ENCODE peak calls at places on chromosome 19, in four cellular contexts. U is prostate gland; E is stimulated activated CD4-positive, alpha-beta T cell treated with anti-CD3 and anti-CD28 coated beads, TNF-alpha, amount 100 ng/mL, for 4 hours; W is BE2C. O is an unnamed sample.

GRCh38 chr19:11964496-11964857 is 363 bp upstream of the ZNF763 start:
- DNase-seq in W (peak), U (peak), E (no peak), O (no peak)

GRCh38 chr19:2308114-2308556 is at the start of gene LINGO3:
- DNase-seq in U (no peak), E (no peak), W (peak), O (no peak)

GRCh38 chr19:48445256-48445605 is 552 bp upstream of the GRWD1 start:
- DNase-seq in W (peak), U (peak), E (no peak), O (peak)

GRCh38 chr19:40599331-40600085 is 1.7 kb upstream of the LTBP4 start:
- DNase-seq in W (no peak), U (no peak), E (no peak), O (peak)

GRCh38 chr19:16204005-16204294 is 6.2 kb downstream of the AP1M1 start:
- DNase-seq in W (no peak), E (no peak), U (no peak), O (no peak)

GRCh38 chr19:34269968-34270621 is 15.7 kb downstream of the GARRE1 start:
- DNase-seq in U (no peak), W (no peak), E (peak), O (peak)

GRCh38 chr19:54162241-54162805 is 2.8 kb upstream of the LENG1 start:
- DNase-seq in U (peak), W (peak), E (peak), O (peak)

GRCh38 chr19:6610934-6611370 is 20.0 kb upstream of the CD70 start:
- DNase-seq in U (no peak), W (no peak), E (no peak), O (no peak)

GRCh38 chr19:38389101-38389925 is 816 bp downstream of the SPRED3 start:
- DNase-seq in U (no peak), W (peak), E (no peak), O (no peak)

GRCh38 chr19:42345191-42345812 is 19.9 kb downstream of the MEGF8 start:
- DNase-seq in U (no peak), W (no peak), E (no peak), O (no peak)